ENCODE peak calls at places on chromosome 22, in five cellular contexts. One of them, this sample, is unnamed.

GRCh38 chr22:37206118-37206840 is 6.0 kb downstream of the SSTR3 start:
- DNase-seq in activated B cell treated with CpG ODN at 0.5 μM for 24 hours: no peak
- DNase-seq in hepatocyte: no peak
- DNase-seq in dorsolateral prefrontal cortex: no peak
- DNase-seq in kidney epithelial cell: no peak
- DNase-seq in this sample: no peak

GRCh38 chr22:30309981-30310672 is 16.6 kb downstream of the TBC1D10A start:
- DNase-seq in dorsolateral prefrontal cortex: no peak
- DNase-seq in kidney epithelial cell: no peak
- DNase-seq in hepatocyte: peak
- DNase-seq in activated B cell treated with CpG ODN at 0.5 μM for 24 hours: no peak
- DNase-seq in this sample: no peak

GRCh38 chr22:36085476-36086169 is 57.0 kb upstream of the RBFOX2 start:
- DNase-seq in kidney epithelial cell: no peak
- DNase-seq in activated B cell treated with CpG ODN at 0.5 μM for 24 hours: no peak
- DNase-seq in dorsolateral prefrontal cortex: no peak
- DNase-seq in hepatocyte: no peak
- DNase-seq in this sample: no peak

GRCh38 chr22:48415535-48415934 is 1412.1 kb downstream of the BRD1 start:
- DNase-seq in hepatocyte: no peak
- DNase-seq in activated B cell treated with CpG ODN at 0.5 μM for 24 hours: no peak
- DNase-seq in dorsolateral prefrontal cortex: no peak
- DNase-seq in kidney epithelial cell: no peak
- DNase-seq in this sample: no peak

GRCh38 chr22:36332623-36333331 is 55.0 kb downstream of the MYH9 start:
- DNase-seq in dorsolateral prefrontal cortex: no peak
- DNase-seq in kidney epithelial cell: no peak
- DNase-seq in activated B cell treated with CpG ODN at 0.5 μM for 24 hours: no peak
- DNase-seq in hepatocyte: peak
- DNase-seq in this sample: no peak

GRCh38 chr22:47031628-47031915 is 269.1 kb downstream of the TBC1D22A start:
- DNase-seq in kidney epithelial cell: no peak
- DNase-seq in hepatocyte: no peak
- DNase-seq in dorsolateral prefrontal cortex: no peak
- DNase-seq in activated B cell treated with CpG ODN at 0.5 μM for 24 hours: no peak
- DNase-seq in this sample: no peak

GRCh38 chr22:20080445-20080775 is 369 bp downstream of the DGCR8 start:
- DNase-seq in hepatocyte: peak
- DNase-seq in dorsolateral prefrontal cortex: peak
- DNase-seq in activated B cell treated with CpG ODN at 0.5 μM for 24 hours: peak
- DNase-seq in kidney epithelial cell: no peak
- DNase-seq in this sample: peak

GRCh38 chr22:47836957-47837356 is 1074.5 kb downstream of the TBC1D22A start:
- DNase-seq in hepatocyte: peak
- DNase-seq in kidney epithelial cell: peak
- DNase-seq in dorsolateral prefrontal cortex: no peak
- DNase-seq in activated B cell treated with CpG ODN at 0.5 μM for 24 hours: no peak
- DNase-seq in this sample: no peak

GRCh38 chr22:26893034-26893710 is 235.8 kb downstream of the MIAT start:
- DNase-seq in activated B cell treated with CpG ODN at 0.5 μM for 24 hours: no peak
- DNase-seq in dorsolateral prefrontal cortex: no peak
- DNase-seq in kidney epithelial cell: no peak
- DNase-seq in hepatocyte: no peak
- DNase-seq in this sample: no peak

GRCh38 chr22:28873183-28873964 is 10.0 kb upstream of the ZNRF3 start:
- DNase-seq in kidney epithelial cell: no peak
- DNase-seq in activated B cell treated with CpG ODN at 0.5 μM for 24 hours: no peak
- DNase-seq in dorsolateral prefrontal cortex: no peak
- DNase-seq in hepatocyte: no peak
- DNase-seq in this sample: no peak

GRCh38 chr22:50177537-50178470 is 7.3 kb downstream of the PANX2 start:
- DNase-seq in hepatocyte: no peak
- DNase-seq in dorsolateral prefrontal cortex: no peak
- DNase-seq in kidney epithelial cell: no peak
- DNase-seq in activated B cell treated with CpG ODN at 0.5 μM for 24 hours: no peak
- DNase-seq in this sample: no peak

GRCh38 chr22:19818264-19819208 is 36.1 kb downstream of the GNB1L start:
- DNase-seq in dorsolateral prefrontal cortex: peak
- DNase-seq in activated B cell treated with CpG ODN at 0.5 μM for 24 hours: no peak
- DNase-seq in kidney epithelial cell: no peak
- DNase-seq in hepatocyte: no peak
- DNase-seq in this sample: no peak

GRCh38 chr22:22103078-22103593 is 120.5 kb upstream of the TOP3B start:
- DNase-seq in hepatocyte: no peak
- DNase-seq in dorsolateral prefrontal cortex: no peak
- DNase-seq in kidney epithelial cell: no peak
- DNase-seq in activated B cell treated with CpG ODN at 0.5 μM for 24 hours: no peak
- DNase-seq in this sample: no peak

GRCh38 chr22:39128508-39128907 is 24.0 kb downstream of the CBX7 start:
- DNase-seq in kidney epithelial cell: no peak
- DNase-seq in hepatocyte: no peak
- DNase-seq in dorsolateral prefrontal cortex: no peak
- DNase-seq in activated B cell treated with CpG ODN at 0.5 μM for 24 hours: no peak
- DNase-seq in this sample: no peak

GRCh38 chr22:38270091-38270972 is 2.5 kb downstream of the TMEM184B start:
- DNase-seq in kidney epithelial cell: no peak
- DNase-seq in dorsolateral prefrontal cortex: no peak
- DNase-seq in hepatocyte: no peak
- DNase-seq in activated B cell treated with CpG ODN at 0.5 μM for 24 hours: no peak
- DNase-seq in this sample: no peak

GRCh38 chr22:29308791-29309262 is 2.4 kb downstream of the GAS2L1 start:
- DNase-seq in activated B cell treated with CpG ODN at 0.5 μM for 24 hours: no peak
- DNase-seq in hepatocyte: no peak
- DNase-seq in dorsolateral prefrontal cortex: no peak
- DNase-seq in kidney epithelial cell: no peak
- DNase-seq in this sample: no peak

GRCh38 chr22:22866381-22867111 is 21.1 kb upstream of the IGLL5 start:
- DNase-seq in kidney epithelial cell: no peak
- DNase-seq in hepatocyte: no peak
- DNase-seq in activated B cell treated with CpG ODN at 0.5 μM for 24 hours: no peak
- DNase-seq in dorsolateral prefrontal cortex: no peak
- DNase-seq in this sample: no peak

GRCh38 chr22:32354360-32355351 is 3.0 kb upstream of the RFPL3 start:
- DNase-seq in hepatocyte: no peak
- DNase-seq in activated B cell treated with CpG ODN at 0.5 μM for 24 hours: no peak
- DNase-seq in kidney epithelial cell: no peak
- DNase-seq in dorsolateral prefrontal cortex: no peak
- DNase-seq in this sample: no peak

GRCh38 chr22:39114157-39114511 is 17.1 kb downstream of the APOBEC3H start:
- DNase-seq in hepatocyte: no peak
- DNase-seq in dorsolateral prefrontal cortex: no peak
- DNase-seq in activated B cell treated with CpG ODN at 0.5 μM for 24 hours: no peak
- DNase-seq in kidney epithelial cell: no peak
- DNase-seq in this sample: no peak

GRCh38 chr22:46018859-46019258 is 41.9 kb upstream of the WNT7B start:
- DNase-seq in kidney epithelial cell: no peak
- DNase-seq in activated B cell treated with CpG ODN at 0.5 μM for 24 hours: no peak
- DNase-seq in dorsolateral prefrontal cortex: no peak
- DNase-seq in hepatocyte: no peak
- DNase-seq in this sample: no peak

GRCh38 chr22:21567456-21568206 is at the start of gene UBE2L3:
- DNase-seq in activated B cell treated with CpG ODN at 0.5 μM for 24 hours: peak
- DNase-seq in kidney epithelial cell: no peak
- DNase-seq in dorsolateral prefrontal cortex: peak
- DNase-seq in hepatocyte: peak
- DNase-seq in this sample: peak

GRCh38 chr22:30802202-30803166 is 107.8 kb downstream of the OSBP2 start:
- DNase-seq in hepatocyte: peak
- DNase-seq in kidney epithelial cell: peak
- DNase-seq in activated B cell treated with CpG ODN at 0.5 μM for 24 hours: peak
- DNase-seq in dorsolateral prefrontal cortex: peak
- DNase-seq in this sample: no peak

GRCh38 chr22:48366056-48366455 is 1461.6 kb downstream of the BRD1 start:
- DNase-seq in kidney epithelial cell: no peak
- DNase-seq in activated B cell treated with CpG ODN at 0.5 μM for 24 hours: no peak
- DNase-seq in hepatocyte: no peak
- DNase-seq in dorsolateral prefrontal cortex: no peak
- DNase-seq in this sample: no peak

GRCh38 chr22:28882545-28882877 is 861 bp upstream of the ZNRF3 start:
- DNase-seq in dorsolateral prefrontal cortex: no peak
- DNase-seq in kidney epithelial cell: no peak
- DNase-seq in hepatocyte: peak
- DNase-seq in activated B cell treated with CpG ODN at 0.5 μM for 24 hours: no peak
- DNase-seq in this sample: no peak

GRCh38 chr22:24185501-24186351 is 4.4 kb downstream of the SUSD2 start:
- DNase-seq in hepatocyte: no peak
- DNase-seq in activated B cell treated with CpG ODN at 0.5 μM for 24 hours: no peak
- DNase-seq in dorsolateral prefrontal cortex: no peak
- DNase-seq in kidney epithelial cell: no peak
- DNase-seq in this sample: no peak

GRCh38 chr22:16968218-16968595 is 39.8 kb downstream of the GAB4 start:
- DNase-seq in activated B cell treated with CpG ODN at 0.5 μM for 24 hours: no peak
- DNase-seq in dorsolateral prefrontal cortex: no peak
- DNase-seq in hepatocyte: no peak
- DNase-seq in kidney epithelial cell: no peak
- DNase-seq in this sample: no peak

GRCh38 chr22:46062971-46063631 is 86.1 kb upstream of the WNT7B start:
- DNase-seq in kidney epithelial cell: no peak
- DNase-seq in dorsolateral prefrontal cortex: peak
- DNase-seq in hepatocyte: no peak
- DNase-seq in activated B cell treated with CpG ODN at 0.5 μM for 24 hours: no peak
- DNase-seq in this sample: no peak

GRCh38 chr22:49084203-49084602 is 743.5 kb downstream of the BRD1 start:
- DNase-seq in activated B cell treated with CpG ODN at 0.5 μM for 24 hours: no peak
- DNase-seq in dorsolateral prefrontal cortex: no peak
- DNase-seq in kidney epithelial cell: no peak
- DNase-seq in hepatocyte: no peak
- DNase-seq in this sample: no peak

GRCh38 chr22:38721551-38721950 is 15.8 kb downstream of the GTPBP1 start:
- DNase-seq in kidney epithelial cell: no peak
- DNase-seq in activated B cell treated with CpG ODN at 0.5 μM for 24 hours: no peak
- DNase-seq in dorsolateral prefrontal cortex: no peak
- DNase-seq in hepatocyte: no peak
- DNase-seq in this sample: no peak

GRCh38 chr22:32649515-32650200 is 151.8 kb upstream of the TIMP3 start:
- DNase-seq in activated B cell treated with CpG ODN at 0.5 μM for 24 hours: no peak
- DNase-seq in hepatocyte: peak
- DNase-seq in kidney epithelial cell: no peak
- DNase-seq in dorsolateral prefrontal cortex: no peak
- DNase-seq in this sample: no peak

GRCh38 chr22:38786631-38787030 is 7.3 kb downstream of the DNAL4 start:
- DNase-seq in dorsolateral prefrontal cortex: no peak
- DNase-seq in hepatocyte: no peak
- DNase-seq in activated B cell treated with CpG ODN at 0.5 μM for 24 hours: no peak
- DNase-seq in kidney epithelial cell: no peak
- DNase-seq in this sample: no peak

GRCh38 chr22:32103648-32104326 is 55.3 kb downstream of the C22orf42 start:
- DNase-seq in activated B cell treated with CpG ODN at 0.5 μM for 24 hours: no peak
- DNase-seq in dorsolateral prefrontal cortex: no peak
- DNase-seq in kidney epithelial cell: no peak
- DNase-seq in hepatocyte: no peak
- DNase-seq in this sample: no peak

DNA sequence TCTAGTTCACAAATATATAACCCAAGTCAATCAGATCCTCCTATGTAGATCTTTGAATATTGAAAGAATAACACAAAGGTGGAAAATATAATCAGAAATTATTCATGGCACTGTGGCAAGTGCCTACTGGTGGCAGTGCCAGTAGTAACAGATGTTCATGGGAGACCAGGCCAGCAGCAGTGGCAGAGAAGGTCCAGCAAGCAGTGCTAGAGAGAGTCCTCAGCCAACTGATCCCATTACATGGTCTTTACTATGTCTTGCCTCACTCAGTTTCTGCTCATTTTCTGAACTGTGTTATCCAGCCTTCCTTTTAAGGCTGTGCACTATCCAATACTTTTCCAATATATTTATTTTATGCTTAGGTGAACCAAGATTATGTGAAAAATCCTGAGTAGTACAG is 124.9 kb downstream of the MRTFA start:
- DNase-seq in dorsolateral prefrontal cortex: no peak
- DNase-seq in kidney epithelial cell: no peak
- DNase-seq in hepatocyte: no peak
- DNase-seq in activated B cell treated with CpG ODN at 0.5 μM for 24 hours: no peak
- DNase-seq in this sample: no peak
- TF ChIP-seq CTCF in dorsolateral prefrontal cortex: no peak
- TF ChIP-seq CTCF in kidney epithelial cell: no peak
- TF ChIP-seq CTCF in hepatocyte: no peak
- TF ChIP-seq CTCF in activated B cell treated with CpG ODN at 0.5 μM for 24 hours: no peak
- TF ChIP-seq CTCF in this sample: no peak

GRCh38 chr22:43476341-43476740 is 64.5 kb downstream of the MPPED1 start:
- DNase-seq in activated B cell treated with CpG ODN at 0.5 μM for 24 hours: no peak
- DNase-seq in dorsolateral prefrontal cortex: no peak
- DNase-seq in hepatocyte: no peak
- DNase-seq in kidney epithelial cell: no peak
- DNase-seq in this sample: no peak
- TF ChIP-seq CTCF in activated B cell treated with CpG ODN at 0.5 μM for 24 hours: no peak
- TF ChIP-seq CTCF in dorsolateral prefrontal cortex: no peak
- TF ChIP-seq CTCF in hepatocyte: no peak
- TF ChIP-seq CTCF in kidney epithelial cell: no peak
- TF ChIP-seq CTCF in this sample: no peak

GRCh38 chr22:25624486-25624885 is 60.0 kb downstream of the GRK3 start:
- DNase-seq in hepatocyte: no peak
- DNase-seq in activated B cell treated with CpG ODN at 0.5 μM for 24 hours: no peak
- DNase-seq in dorsolateral prefrontal cortex: no peak
- DNase-seq in kidney epithelial cell: no peak
- DNase-seq in this sample: no peak

GRCh38 chr22:25622011-25622410 is 57.5 kb downstream of the GRK3 start:
- DNase-seq in activated B cell treated with CpG ODN at 0.5 μM for 24 hours: no peak
- DNase-seq in dorsolateral prefrontal cortex: no peak
- DNase-seq in hepatocyte: no peak
- DNase-seq in kidney epithelial cell: no peak
- DNase-seq in this sample: no peak

GRCh38 chr22:25623851-25624250 is 59.4 kb downstream of the GRK3 start:
- DNase-seq in kidney epithelial cell: no peak
- DNase-seq in hepatocyte: no peak
- DNase-seq in activated B cell treated with CpG ODN at 0.5 μM for 24 hours: no peak
- DNase-seq in dorsolateral prefrontal cortex: no peak
- DNase-seq in this sample: no peak

GRCh38 chr22:25626146-25626992 is 61.9 kb downstream of the GRK3 start:
- DNase-seq in activated B cell treated with CpG ODN at 0.5 μM for 24 hours: no peak
- DNase-seq in hepatocyte: no peak
- DNase-seq in kidney epithelial cell: no peak
- DNase-seq in dorsolateral prefrontal cortex: no peak
- DNase-seq in this sample: no peak

GRCh38 chr22:25623310-25623734 is 58.8 kb downstream of the GRK3 start:
- DNase-seq in hepatocyte: no peak
- DNase-seq in activated B cell treated with CpG ODN at 0.5 μM for 24 hours: no peak
- DNase-seq in kidney epithelial cell: no peak
- DNase-seq in dorsolateral prefrontal cortex: no peak
- DNase-seq in this sample: no peak
- TF ChIP-seq CTCF in hepatocyte: no peak
- TF ChIP-seq CTCF in activated B cell treated with CpG ODN at 0.5 μM for 24 hours: no peak
- TF ChIP-seq CTCF in kidney epithelial cell: no peak
- TF ChIP-seq CTCF in dorsolateral prefrontal cortex: no peak
- TF ChIP-seq CTCF in this sample: no peak

GRCh38 chr22:42614312-42615091 is at the start of gene POLDIP3:
- DNase-seq in dorsolateral prefrontal cortex: peak
- DNase-seq in kidney epithelial cell: peak
- DNase-seq in activated B cell treated with CpG ODN at 0.5 μM for 24 hours: peak
- DNase-seq in hepatocyte: peak
- DNase-seq in this sample: peak
- TF ChIP-seq CTCF in dorsolateral prefrontal cortex: peak
- TF ChIP-seq CTCF in kidney epithelial cell: peak
- TF ChIP-seq CTCF in activated B cell treated with CpG ODN at 0.5 μM for 24 hours: no peak
- TF ChIP-seq CTCF in hepatocyte: peak
- TF ChIP-seq CTCF in this sample: no peak